ENCODE peak calls at places on chromosomes 16 and 17, in nine cellular contexts. B, X, V, M, R, Y, J, C and T are unnamed samples.

GRCh38 chr17:7850970-7851437 is 3.9 kb upstream of the TMEM88 start:
- DNase-seq in B (no peak), X (no peak), V (peak; percentile 14), M (no peak), R (no peak), Y (no peak), J (no peak), C (no peak), T (no peak)

GRCh38 chr16:361341-361871 is 8.9 kb upstream of the AXIN1 start:
- DNase-seq in B (no peak), X (no peak), V (no peak), M (no peak), R (peak; percentile 39), Y (no peak), J (no peak), C (no peak), T (no peak)

GRCh38 chr17:18362509-18363020 is 785 bp downstream of the SHMT1 start:
- DNase-seq in B (no peak), X (peak; percentile 36), V (peak; percentile 64), M (no peak), R (peak; percentile 49), Y (peak; percentile 88), J (no peak), C (no peak), T (no peak)

GRCh38 chr16:31484491-31485171 is 1.7 kb downstream of the SLC5A2 start:
- DNase-seq in B (no peak), X (no peak), V (no peak), M (no peak), R (no peak), Y (no peak), J (no peak), C (no peak), T (no peak)

GRCh38 chr17:43401293-43401692 is 2.5 kb downstream of the ARL4D start:
- DNase-seq in B (peak; percentile 53), X (peak; percentile 69), V (no peak), M (no peak), R (no peak), Y (no peak), J (no peak), C (no peak), T (no peak)

GRCh38 chr17:36496018-36496789 is 9.7 kb downstream of the ZNHIT3 start:
- DNase-seq in B (no peak), X (no peak), V (no peak), M (no peak), R (no peak), Y (no peak), J (no peak), C (no peak), T (no peak)

GRCh38 chr16:67115649-67116048 is 5.9 kb downstream of the PHAF1 start:
- DNase-seq in B (no peak), X (no peak), V (no peak), M (no peak), R (no peak), Y (no peak), J (no peak), C (no peak), T (no peak)

GRCh38 chr17:65850486-65850885 is 289.0 kb upstream of the AXIN2 start:
- DNase-seq in B (no peak), X (no peak), V (no peak), M (no peak), R (peak; percentile 46), Y (no peak), J (no peak), C (no peak), T (no peak)

GRCh38 chr17:44788139-44788538 is 29.4 kb downstream of the ADAM11 start:
- DNase-seq in B (no peak), X (no peak), V (no peak), M (no peak), R (no peak), Y (no peak), J (no peak), C (no peak), T (no peak)

GRCh38 chr17:60134396-60135159 is 15.2 kb upstream of the CA4 start:
- DNase-seq in B (no peak), X (no peak), V (peak; percentile 3), M (no peak), R (peak; percentile 51), Y (no peak), J (no peak), C (no peak), T (no peak)

GRCh38 chr17:57948555-57949420 is 6.4 kb downstream of the CUEDC1 start:
- DNase-seq in B (no peak), X (no peak), V (no peak), M (no peak), R (no peak), Y (no peak), J (no peak), C (no peak), T (no peak)

GRCh38 chr16:64687089-64687488 is 434.8 kb downstream of the CDH11 start:
- DNase-seq in B (no peak), X (no peak), V (no peak), M (no peak), R (no peak), Y (no peak), J (no peak), C (no peak), T (no peak)

GRCh38 chr17:3724373-3725077 is 822 bp downstream of the HASPIN start:
- DNase-seq in B (no peak), X (no peak), V (no peak), M (no peak), R (no peak), Y (no peak), J (no peak), C (no peak), T (no peak)

GRCh38 chr16:88792668-88793587 is 7.9 kb upstream of the PIEZO1 start:
- DNase-seq in B (no peak), X (no peak), V (no peak), M (no peak), R (no peak), Y (no peak), J (no peak), C (no peak), T (no peak)

GRCh38 chr17:63961355-63962207 is 11.1 kb downstream of the SCN4A start:
- DNase-seq in B (no peak), X (no peak), V (peak; percentile 44), M (no peak), R (peak; percentile 54), Y (no peak), J (no peak), C (peak; percentile 24), T (peak; percentile 64)

GRCh38 chr17:21239680-21240374 is 13.4 kb downstream of the NATD1 start:
- DNase-seq in B (no peak), X (no peak), V (no peak), M (no peak), R (no peak), Y (no peak), J (no peak), C (no peak), T (peak; percentile 71)

GRCh38 chr17:49634487-49634865 is 43.4 kb downstream of the SPOP start:
- DNase-seq in B (no peak), X (no peak), V (no peak), M (no peak), R (no peak), Y (no peak), J (no peak), C (no peak), T (no peak)

GRCh38 chr16:74450967-74451760 is 29.9 kb upstream of the CLEC18B start:
- DNase-seq in B (no peak), X (no peak), V (no peak), M (no peak), R (no peak), Y (no peak), J (no peak), C (no peak), T (no peak)

GRCh38 chr16:52546291-52546941 is 527 bp downstream of the TOX3 start:
- DNase-seq in B (no peak), X (no peak), V (no peak), M (no peak), R (no peak), Y (no peak), J (no peak), C (no peak), T (no peak)

GRCh38 chr16:29712770-29713169 is 33.0 kb downstream of the C16orf54 start:
- DNase-seq in B (no peak), X (no peak), V (no peak), M (no peak), R (no peak), Y (no peak), J (no peak), C (no peak), T (no peak)

GRCh38 chr16:86555763-86556130 is 712 bp upstream of the MTHFSD start:
- DNase-seq in B (no peak), X (no peak), V (no peak), M (no peak), R (no peak), Y (no peak), J (no peak), C (no peak), T (no peak)

GRCh38 chr16:1713933-1714332 is 7.9 kb downstream of the MAPK8IP3 start:
- DNase-seq in B (no peak), X (no peak), V (no peak), M (no peak), R (peak; percentile 37), Y (no peak), J (no peak), C (no peak), T (peak; percentile 64)

GRCh38 chr17:55769625-55770000 is 18.8 kb downstream of the PCTP start:
- DNase-seq in B (no peak), X (peak; percentile 48), V (no peak), M (no peak), R (no peak), Y (no peak), J (no peak), C (no peak), T (no peak)

GRCh38 chr17:54992797-54993639 is 24.5 kb downstream of the STXBP4 start:
- DNase-seq in B (no peak), X (no peak), V (no peak), M (peak; percentile 23), R (no peak), Y (no peak), J (no peak), C (no peak), T (peak; percentile 33)

GRCh38 chr16:12436201-12436657 is 367.5 kb downstream of the CPPED1 start:
- DNase-seq in B (no peak), X (no peak), V (no peak), M (no peak), R (no peak), Y (no peak), J (no peak), C (no peak), T (no peak)

GRCh38 chr17:30225112-30225511 is 10.4 kb downstream of the SLC6A4 start:
- DNase-seq in B (no peak), X (no peak), V (no peak), M (no peak), R (no peak), Y (no peak), J (no peak), C (no peak), T (no peak)

GRCh38 chr16:89565506-89566372 is 5.3 kb downstream of the RPL13 start:
- DNase-seq in B (no peak), X (no peak), V (peak; percentile 64), M (peak; percentile 42), R (peak; percentile 68), Y (peak; percentile 24), J (no peak), C (no peak), T (no peak)

GRCh38 chr17:47697948-47698711 is 4.2 kb downstream of the TBKBP1 start:
- DNase-seq in B (no peak), X (no peak), V (no peak), M (no peak), R (no peak), Y (no peak), J (no peak), C (no peak), T (no peak)

GRCh38 chr17:35799942-35800341 is 4.5 kb upstream of the MMP28 start:
- DNase-seq in B (no peak), X (no peak), V (peak; percentile 66), M (no peak), R (no peak), Y (no peak), J (no peak), C (no peak), T (no peak)

GRCh38 chr17:8832711-8833352 is 33.7 kb upstream of the MFSD6L start:
- DNase-seq in B (no peak), X (no peak), V (no peak), M (no peak), R (no peak), Y (no peak), J (no peak), C (no peak), T (no peak)

GRCh38 chr16:84884311-84885023 is 64.7 kb downstream of the CRISPLD2 start:
- DNase-seq in B (no peak), X (no peak), V (no peak), M (no peak), R (no peak), Y (no peak), J (no peak), C (no peak), T (no peak)